ENCODE peak calls at places on chromosomes 1 and 21, in five cellular contexts. B, J, Y, L and T are unnamed samples.

GRCh38 chr1:45518910-45519309 is 2.8 kb downstream of the PRDX1 start:
- DNase-seq in Y (no peak), L (no peak), J (no peak), B (no peak), T (peak)

GRCh38 chr1:151958959-151959358 is 34.7 kb downstream of the S100A10 start:
- DNase-seq in J (no peak), Y (no peak), L (no peak), B (no peak), T (no peak)

GRCh38 chr1:246157516-246157915 is 349.6 kb downstream of the SMYD3 start:
- DNase-seq in Y (no peak), J (no peak), B (no peak), L (no peak), T (no peak)

GRCh38 chr1:198132060-198132781 is 24.6 kb upstream of the NEK7 start:
- DNase-seq in L (no peak), J (no peak), B (no peak), Y (no peak), T (no peak)

GRCh38 chr1:196309386-196309785 is 298.9 kb downstream of the KCNT2 start:
- DNase-seq in J (peak), L (peak), B (no peak), Y (peak), T (peak)

GRCh38 chr1:225882008-225882698 is at the start of gene TMEM63A:
- DNase-seq in J (peak), B (peak), Y (peak), L (peak), T (peak)

GRCh38 chr1:202251424-202252256 is 58.0 kb downstream of the LGR6 start:
- DNase-seq in J (no peak), B (no peak), Y (no peak), L (no peak), T (no peak)

GRCh38 chr1:61183471-61184034 is 101.2 kb downstream of the NFIA start:
- DNase-seq in J (no peak), Y (no peak), L (peak), B (no peak), T (peak)

GRCh38 chr1:66438062-66438970 is 95.6 kb upstream of the SGIP1 start:
- DNase-seq in L (no peak), J (no peak), Y (no peak), B (no peak), T (no peak)

GRCh38 chr1:155117610-155118009 is 10.1 kb upstream of the EFNA1 start:
- DNase-seq in L (no peak), Y (no peak), J (no peak), B (no peak), T (no peak)

GRCh38 chr1:23274134-23274505 is 56.8 kb upstream of the HTR1D start:
- DNase-seq in B (no peak), L (no peak), J (no peak), Y (no peak), T (no peak)

GRCh38 chr1:183103141-183103540 is 79.9 kb downstream of the LAMC1 start:
- DNase-seq in Y (no peak), L (no peak), J (no peak), B (no peak), T (no peak)

GRCh38 chr1:156816561-156817328 is at the start of gene SH2D2A:
- DNase-seq in Y (no peak), J (no peak), B (peak), L (no peak), T (no peak)

GRCh38 chr1:177172331-177172730 is 1.6 kb downstream of the BRINP2 start:
- DNase-seq in L (no peak), J (no peak), B (no peak), Y (no peak), T (no peak)

GRCh38 chr1:100928128-100928527 is 32.2 kb downstream of the SLC30A7 start:
- DNase-seq in L (no peak), J (no peak), B (no peak), Y (no peak), T (no peak)

GRCh38 chr1:208857471-208857870 is 613.3 kb upstream of the PLXNA2 start:
- DNase-seq in J (no peak), B (no peak), Y (no peak), L (peak), T (no peak)

GRCh38 chr21:34073032-34073748 is at the start of the genes MRPS6 and SLC5A3:
- DNase-seq in L (peak), J (peak), B (peak), Y (peak), T (peak)

GRCh38 chr21:33021667-33022066 is 4.1 kb upstream of the OLIG2 start:
- DNase-seq in L (no peak), J (no peak), Y (no peak), B (no peak), T (no peak)

GRCh38 chr1:56897150-56898004 is 42.8 kb downstream of the C8A start:
- DNase-seq in L (no peak), B (no peak), Y (no peak), J (no peak), T (peak)

GRCh38 chr21:42002421-42002958 is 7.7 kb downstream of the ZBTB21 start:
- DNase-seq in J (peak), Y (peak), L (peak), B (no peak), T (peak)

GRCh38 chr1:39127513-39127912 is 77.0 kb upstream of the MACF1 start:
- DNase-seq in B (no peak), J (no peak), Y (no peak), L (peak), T (peak)

GRCh38 chr1:104856091-104856490 is 1106.4 kb downstream of the AMY1C start:
- DNase-seq in Y (no peak), B (no peak), J (no peak), L (no peak), T (no peak)

GRCh38 chr1:25523512-25523911 is 19.9 kb upstream of the LDLRAP1 start:
- DNase-seq in Y (no peak), B (no peak), L (no peak), J (no peak), T (peak)